ENCODE peak calls at places on chromosome 14, in nine cellular contexts. S, Q, D, O, R, G, B, I and L are unnamed samples.

GRCh38 chr14:64743061-64743460 is 38.8 kb downstream of the PLEKHG3 start:
- DNase-seq in B (no peak), D (no peak), S (no peak), O (no peak), G (no peak), R (no peak), I (no peak), Q (no peak), L (no peak)

GRCh38 chr14:61493239-61493638 is 171.9 kb downstream of the PRKCH start:
- DNase-seq in B (peak; percentile 84), S (no peak), Q (no peak), R (no peak), D (no peak), G (no peak), O (no peak), I (no peak), L (no peak)

GRCh38 chr14:80260649-80261048 is 49.3 kb upstream of the DIO2 start:
- DNase-seq in I (no peak), S (no peak), G (no peak), O (no peak), B (no peak), D (no peak), Q (no peak), R (no peak), L (no peak)

GRCh38 chr14:36655963-36656768 is 5.5 kb upstream of the PAX9 start:
- DNase-seq in Q (peak; percentile 66), G (no peak), O (no peak), B (peak; percentile 87), I (peak; percentile 76), S (no peak), D (no peak), R (peak; percentile 91), L (no peak)

GRCh38 chr14:49946320-49947141 is 53.6 kb downstream of the ARF6 start:
- DNase-seq in S (peak; percentile 52), O (no peak), Q (peak; percentile 76), D (peak; percentile 43), G (peak; percentile 91), B (no peak), R (no peak), I (no peak), L (no peak)

GRCh38 chr14:61615743-61616523 is 79.4 kb upstream of the HIF1A start:
- DNase-seq in D (no peak), Q (no peak), B (no peak), O (no peak), S (no peak), I (no peak), G (peak; percentile 89), R (no peak), L (no peak)

GRCh38 chr14:88270781-88271180 is 52.3 kb downstream of the KCNK10 start:
- DNase-seq in I (no peak), D (no peak), S (no peak), G (no peak), O (no peak), Q (no peak), B (peak; percentile 25), R (peak; percentile 72), L (no peak)

GRCh38 chr14:33634631-33635030 is 316.2 kb downstream of the EGLN3 start:
- DNase-seq in R (no peak), Q (no peak), B (no peak), G (no peak), D (no peak), S (no peak), I (no peak), O (no peak), L (no peak)

GRCh38 chr14:96399405-96399804 is 7.5 kb downstream of the AK7 start:
- DNase-seq in S (no peak), D (no peak), O (no peak), I (no peak), G (no peak), Q (no peak), R (no peak), B (no peak), L (no peak)

GRCh38 chr14:96568646-96569045 is 66.5 kb downstream of the PAPOLA start:
- DNase-seq in O (no peak), I (no peak), S (no peak), B (no peak), R (no peak), G (no peak), D (no peak), Q (no peak), L (no peak)

DNA sequence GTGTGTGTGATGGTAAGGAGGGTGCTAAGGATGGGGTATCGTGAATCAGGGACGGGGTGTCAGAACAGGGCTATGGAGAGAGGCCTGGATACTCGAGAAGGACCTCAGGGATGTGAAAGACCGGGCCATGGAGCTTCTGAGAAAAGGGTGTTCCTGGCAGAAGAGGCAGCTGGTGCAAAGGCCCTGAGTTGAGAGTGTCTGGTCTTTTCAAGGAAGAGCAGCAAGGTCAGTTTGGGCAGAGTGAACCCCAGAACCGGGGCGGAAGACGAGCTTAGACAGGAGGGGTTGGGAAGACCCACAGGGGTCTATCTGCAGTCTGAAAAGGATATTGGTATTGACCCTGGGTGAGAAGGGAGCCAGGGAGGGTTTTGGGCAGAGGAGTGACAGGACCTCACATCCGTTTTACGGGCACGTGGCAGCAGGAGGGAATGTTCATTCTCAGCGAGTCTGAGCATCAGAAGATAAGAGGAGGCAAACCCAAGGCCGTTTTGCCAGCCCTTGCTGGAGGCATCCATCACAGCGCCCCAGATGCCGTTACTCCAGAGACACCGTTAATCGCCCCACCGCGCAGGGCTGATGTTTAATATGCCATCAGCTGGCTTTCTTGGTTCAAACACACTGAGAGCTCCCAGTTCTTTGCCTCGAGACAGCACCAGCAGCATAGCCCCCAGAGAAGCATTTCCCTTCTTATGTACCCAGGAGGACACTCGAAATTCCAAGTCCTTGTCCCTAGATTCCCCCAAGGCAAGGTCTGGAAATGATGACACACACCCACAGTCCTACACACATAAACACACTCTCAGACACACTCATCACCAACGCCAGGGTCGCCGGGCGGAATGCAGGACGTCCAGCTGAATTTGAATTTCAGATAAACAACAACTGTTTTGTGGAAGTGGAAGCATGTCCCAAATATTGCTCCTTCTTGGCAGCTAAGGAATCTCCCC is 41.4 kb upstream of the EML1 start:
- DNase-seq in R (no peak), B (no peak), Q (no peak), I (peak; percentile 74), D (no peak), O (no peak), G (no peak), S (no peak), L (peak; percentile 11)
- H3K27ac ChIP-seq in R (no peak overlapping the region), B (no peak overlapping the region), Q (peak overlapping the region; percentile 83), I (peak overlapping the region; percentile 33), D (peak overlapping the region; percentile 62), O (peak overlapping the region; percentile 71), G (peak overlapping the region; percentile 91), S (peak overlapping the region; percentile 26), L (peak overlapping the region; percentile 93)

GRCh38 chr14:54501423-54501822 is 8.3 kb upstream of the CGRRF1 start:
- DNase-seq in G (no peak), S (no peak), B (no peak), Q (no peak), O (no peak), I (no peak), D (no peak), R (no peak), L (no peak)
- H3K4me1 ChIP-seq in G (no peaks in the 10 kb centered on the region), S (no peaks in the 10 kb centered on the region), B (no peaks in the 10 kb centered on the region), Q (peaks cover 4% of the 10 kb centered on the region), O (no peaks in the 10 kb centered on the region), I (no peaks in the 10 kb centered on the region), D (no peaks in the 10 kb centered on the region), R (no peaks in the 10 kb centered on the region), L (peaks cover 7% of the 10 kb centered on the region)

GRCh38 chr14:21520718-21521117 is 5.4 kb downstream of the SALL2 start:
- DNase-seq in B (no peak), G (no peak), Q (no peak), R (no peak), S (no peak), O (no peak), I (no peak), D (no peak), L (no peak)

GRCh38 chr14:21523203-21523602 is 2.9 kb downstream of the SALL2 start:
- DNase-seq in D (no peak), R (no peak), I (no peak), B (no peak), S (no peak), G (no peak), O (no peak), Q (no peak), L (no peak)

GRCh38 chr14:21518725-21519124 is 7.4 kb downstream of the SALL2 start:
- DNase-seq in D (no peak), S (no peak), G (no peak), Q (no peak), R (no peak), O (no peak), B (no peak), I (no peak), L (no peak)

GRCh38 chr14:21524575-21525518 is 1.3 kb downstream of the SALL2 start:
- DNase-seq in B (no peak), O (no peak), G (no peak), R (no peak), D (no peak), Q (no peak), I (peak; percentile 76), S (no peak), L (no peak)

GRCh38 chr14:21521526-21521925 is 4.6 kb downstream of the SALL2 start:
- DNase-seq in R (no peak), S (no peak), O (no peak), Q (no peak), B (no peak), D (no peak), G (no peak), I (no peak), L (no peak)
- H3K27ac ChIP-seq in R (peak overlapping the region; percentile 85), S (no peak overlapping the region), O (no peak overlapping the region), Q (no peak overlapping the region), B (no peak overlapping the region), D (no peak overlapping the region), G (no peak overlapping the region), I (no peak overlapping the region), L (no peak overlapping the region)

GRCh38 chr14:94548131-94548998 is 12.9 kb upstream of the SERPINA4 start:
- DNase-seq in G (no peak), I (no peak), D (peak; percentile 42), O (no peak), Q (no peak), B (no peak), S (no peak), R (no peak), L (no peak)

GRCh38 chr14:94547726-94548125 is 13.5 kb upstream of the SERPINA4 start:
- DNase-seq in Q (no peak), D (no peak), G (no peak), S (no peak), I (no peak), B (no peak), O (no peak), R (no peak), L (no peak)

GRCh38 chr14:94547151-94547680 is 14.0 kb upstream of the SERPINA4 start:
- DNase-seq in S (no peak), B (no peak), I (no peak), Q (no peak), G (no peak), D (peak; percentile 16), R (no peak), O (no peak), L (no peak)

GRCh38 chr14:94548999-94549985 is 11.9 kb upstream of the SERPINA4 start:
- DNase-seq in B (peak; percentile 81), I (peak; percentile 87), O (peak; percentile 62), G (no peak), S (peak; percentile 15), D (peak; percentile 74), R (peak; percentile 90), Q (peak; percentile 44), L (peak; percentile 47)

DNA sequence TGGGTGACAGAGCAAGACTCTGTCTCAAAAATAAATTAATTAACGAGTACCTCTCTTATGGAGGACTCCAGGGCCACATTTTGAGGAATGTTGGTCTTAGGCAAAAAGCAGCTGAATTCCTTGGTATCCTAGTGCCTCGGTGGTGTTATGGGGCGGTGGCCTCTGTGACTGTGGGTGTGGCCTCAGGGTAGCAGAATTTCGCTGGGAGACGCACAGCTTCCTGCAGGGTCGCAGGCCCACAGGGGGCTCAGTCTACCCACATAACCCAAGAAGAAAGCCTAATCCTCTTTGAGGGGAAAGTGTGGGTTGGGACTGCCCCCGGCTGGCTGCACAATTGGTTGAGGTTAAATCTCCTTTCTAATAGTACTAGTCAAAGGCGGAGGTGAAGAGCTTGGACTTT is 11.2 kb upstream of the SERPINA4 start:
- DNase-seq in B (no peak), O (no peak), Q (no peak), S (no peak), D (no peak), G (no peak), I (no peak), R (peak; percentile 27), L (no peak)
- H3K4me1 ChIP-seq in B (no peaks in the 10 kb centered on the region), O (no peaks in the 10 kb centered on the region), Q (no peaks in the 10 kb centered on the region), S (no peaks in the 10 kb centered on the region), D (no peaks in the 10 kb centered on the region), G (no peaks in the 10 kb centered on the region), I (no peaks in the 10 kb centered on the region), R (peaks cover 1% of the 10 kb centered on the region), L (no peaks in the 10 kb centered on the region)